ENCODE peak calls at places on chromosome 17, in seven cellular contexts. One of them, this sample, is unnamed.

GRCh38 chr17:60154616-60155426 is 5.0 kb downstream of the CA4 start:
- DNase-seq in HCT116: no peak
- DNase-seq in fibroblast of lung: peak
- DNase-seq in endodermal cell: peak
- DNase-seq in IMR-90: peak
- DNase-seq in MM.1S: no peak
- DNase-seq in astrocyte: peak
- DNase-seq in this sample: no peak

GRCh38 chr17:34163681-34164080 is 91.4 kb upstream of the CCL2 start:
- DNase-seq in HCT116: no peak
- DNase-seq in fibroblast of lung: peak
- DNase-seq in endodermal cell: peak
- DNase-seq in IMR-90: peak
- DNase-seq in MM.1S: peak
- DNase-seq in astrocyte: peak
- DNase-seq in this sample: no peak

GRCh38 chr17:76000016-76000754 is 470 bp upstream of the CDK3 start:
- DNase-seq in HCT116: peak
- DNase-seq in fibroblast of lung: no peak
- DNase-seq in endodermal cell: peak
- DNase-seq in IMR-90: peak
- DNase-seq in MM.1S: peak
- DNase-seq in astrocyte: no peak
- DNase-seq in this sample: peak

GRCh38 chr17:28112199-28112995 is 69.9 kb downstream of the NLK start:
- DNase-seq in HCT116: no peak
- DNase-seq in fibroblast of lung: peak
- DNase-seq in endodermal cell: no peak
- DNase-seq in IMR-90: peak
- DNase-seq in MM.1S: no peak
- DNase-seq in astrocyte: peak
- DNase-seq in this sample: no peak

GRCh38 chr17:1298616-1299015 is 19.2 kb downstream of the TRARG1 start:
- DNase-seq in HCT116: no peak
- DNase-seq in fibroblast of lung: no peak
- DNase-seq in endodermal cell: peak
- DNase-seq in IMR-90: no peak
- DNase-seq in MM.1S: no peak
- DNase-seq in astrocyte: no peak
- DNase-seq in this sample: no peak

GRCh38 chr17:33725675-33726271 is 432.7 kb upstream of the ASIC2 start:
- DNase-seq in HCT116: no peak
- DNase-seq in fibroblast of lung: peak
- DNase-seq in endodermal cell: peak
- DNase-seq in IMR-90: peak
- DNase-seq in MM.1S: peak
- DNase-seq in astrocyte: no peak
- DNase-seq in this sample: peak

GRCh38 chr17:63537991-63538692 is 12.1 kb upstream of the DCAF7 start:
- DNase-seq in HCT116: no peak
- DNase-seq in fibroblast of lung: peak
- DNase-seq in endodermal cell: peak
- DNase-seq in IMR-90: no peak
- DNase-seq in MM.1S: no peak
- DNase-seq in astrocyte: no peak
- DNase-seq in this sample: no peak

GRCh38 chr17:79993390-79994221 is 42.1 kb downstream of the TBC1D16 start:
- DNase-seq in HCT116: no peak
- DNase-seq in fibroblast of lung: peak
- DNase-seq in endodermal cell: peak
- DNase-seq in IMR-90: peak
- DNase-seq in MM.1S: peak
- DNase-seq in astrocyte: peak
- DNase-seq in this sample: peak

GRCh38 chr17:21272881-21273839 is 11.4 kb upstream of the MAP2K3 start:
- DNase-seq in HCT116: no peak
- DNase-seq in fibroblast of lung: no peak
- DNase-seq in endodermal cell: no peak
- DNase-seq in IMR-90: no peak
- DNase-seq in MM.1S: no peak
- DNase-seq in astrocyte: no peak
- DNase-seq in this sample: peak

GRCh38 chr17:15351925-15352324 is 10.5 kb upstream of the TEKT3 start:
- DNase-seq in HCT116: no peak
- DNase-seq in fibroblast of lung: peak
- DNase-seq in endodermal cell: no peak
- DNase-seq in IMR-90: peak
- DNase-seq in MM.1S: no peak
- DNase-seq in astrocyte: peak
- DNase-seq in this sample: peak

GRCh38 chr17:19744922-19745757 is 3.0 kb downstream of the ALDH3A1 start:
- DNase-seq in HCT116: peak
- DNase-seq in fibroblast of lung: peak
- DNase-seq in endodermal cell: peak
- DNase-seq in IMR-90: peak
- DNase-seq in MM.1S: peak
- DNase-seq in astrocyte: peak
- DNase-seq in this sample: peak

GRCh38 chr17:9226130-9226793 is 205.0 kb downstream of the NTN1 start:
- DNase-seq in HCT116: no peak
- DNase-seq in fibroblast of lung: no peak
- DNase-seq in endodermal cell: no peak
- DNase-seq in IMR-90: no peak
- DNase-seq in MM.1S: no peak
- DNase-seq in astrocyte: no peak
- DNase-seq in this sample: no peak

GRCh38 chr17:1934901-1935300 is 90.2 kb downstream of the RTN4RL1 start:
- DNase-seq in HCT116: no peak
- DNase-seq in fibroblast of lung: no peak
- DNase-seq in endodermal cell: no peak
- DNase-seq in IMR-90: no peak
- DNase-seq in MM.1S: no peak
- DNase-seq in astrocyte: no peak
- DNase-seq in this sample: no peak

GRCh38 chr17:34171245-34171818 is 83.8 kb upstream of the CCL2 start:
- DNase-seq in HCT116: peak
- DNase-seq in fibroblast of lung: peak
- DNase-seq in endodermal cell: peak
- DNase-seq in IMR-90: peak
- DNase-seq in MM.1S: peak
- DNase-seq in astrocyte: peak
- DNase-seq in this sample: peak

GRCh38 chr17:39973496-39973895 is 7.1 kb upstream of the PSMD3 start:
- DNase-seq in HCT116: no peak
- DNase-seq in fibroblast of lung: no peak
- DNase-seq in endodermal cell: no peak
- DNase-seq in IMR-90: no peak
- DNase-seq in MM.1S: no peak
- DNase-seq in astrocyte: no peak
- DNase-seq in this sample: no peak

GRCh38 chr17:5011928-5012327 is 14.2 kb downstream of the KIF1C start:
- DNase-seq in HCT116: no peak
- DNase-seq in fibroblast of lung: peak
- DNase-seq in endodermal cell: no peak
- DNase-seq in IMR-90: peak
- DNase-seq in MM.1S: no peak
- DNase-seq in astrocyte: peak
- DNase-seq in this sample: no peak

GRCh38 chr17:7307686-7308624 is 527 bp downstream of the EIF5A start:
- DNase-seq in HCT116: no peak
- DNase-seq in fibroblast of lung: no peak
- DNase-seq in endodermal cell: peak
- DNase-seq in IMR-90: peak
- DNase-seq in MM.1S: peak
- DNase-seq in astrocyte: no peak
- DNase-seq in this sample: peak

GRCh38 chr17:309361-309888 is 43.2 kb downstream of the RPH3AL start:
- DNase-seq in HCT116: no peak
- DNase-seq in fibroblast of lung: peak
- DNase-seq in endodermal cell: peak
- DNase-seq in IMR-90: no peak
- DNase-seq in MM.1S: no peak
- DNase-seq in astrocyte: no peak
- DNase-seq in this sample: no peak

GRCh38 chr17:21210411-21211076 is 3.4 kb downstream of the TMEM11 start:
- DNase-seq in HCT116: no peak
- DNase-seq in fibroblast of lung: no peak
- DNase-seq in endodermal cell: no peak
- DNase-seq in IMR-90: no peak
- DNase-seq in MM.1S: no peak
- DNase-seq in astrocyte: no peak
- DNase-seq in this sample: peak

GRCh38 chr17:7750321-7750821 is 32.8 kb downstream of the DNAH2 start:
- DNase-seq in HCT116: no peak
- DNase-seq in fibroblast of lung: peak
- DNase-seq in endodermal cell: no peak
- DNase-seq in IMR-90: peak
- DNase-seq in MM.1S: no peak
- DNase-seq in astrocyte: peak
- DNase-seq in this sample: no peak

GRCh38 chr17:47698749-47699535 is 5.0 kb downstream of the TBKBP1 start:
- DNase-seq in HCT116: no peak
- DNase-seq in fibroblast of lung: no peak
- DNase-seq in endodermal cell: peak
- DNase-seq in IMR-90: peak
- DNase-seq in MM.1S: peak
- DNase-seq in astrocyte: no peak
- DNase-seq in this sample: peak

GRCh38 chr17:80214012-80214877 is 5.9 kb downstream of the SGSH start:
- DNase-seq in HCT116: no peak
- DNase-seq in fibroblast of lung: no peak
- DNase-seq in endodermal cell: no peak
- DNase-seq in IMR-90: no peak
- DNase-seq in MM.1S: no peak
- DNase-seq in astrocyte: no peak
- DNase-seq in this sample: no peak

GRCh38 chr17:21295036-21295952 is 10.8 kb downstream of the MAP2K3 start:
- DNase-seq in HCT116: no peak
- DNase-seq in fibroblast of lung: no peak
- DNase-seq in endodermal cell: no peak
- DNase-seq in IMR-90: peak
- DNase-seq in MM.1S: no peak
- DNase-seq in astrocyte: no peak
- DNase-seq in this sample: no peak

GRCh38 chr17:70901870-70902269 is 732.5 kb downstream of the KCNJ2 start:
- DNase-seq in HCT116: no peak
- DNase-seq in fibroblast of lung: no peak
- DNase-seq in endodermal cell: no peak
- DNase-seq in IMR-90: no peak
- DNase-seq in MM.1S: no peak
- DNase-seq in astrocyte: no peak
- DNase-seq in this sample: no peak
- TF ChIP-seq CTCF in HCT116: peak
- TF ChIP-seq CTCF in fibroblast of lung: no peak
- TF ChIP-seq CTCF in endodermal cell: no peak
- TF ChIP-seq CTCF in IMR-90: no peak
- TF ChIP-seq CTCF in MM.1S: no peak
- TF ChIP-seq CTCF in astrocyte: no peak
- TF ChIP-seq CTCF in this sample: no peak

GRCh38 chr17:73292031-73292531 is 19.7 kb downstream of the CDC42EP4 start:
- DNase-seq in HCT116: peak
- DNase-seq in fibroblast of lung: peak
- DNase-seq in endodermal cell: no peak
- DNase-seq in IMR-90: peak
- DNase-seq in MM.1S: no peak
- DNase-seq in astrocyte: peak
- DNase-seq in this sample: no peak
- H3K9ac ChIP-seq in HCT116: peak
- H3K9ac ChIP-seq in fibroblast of lung: peak
- H3K9ac ChIP-seq in endodermal cell: no peak
- H3K9ac ChIP-seq in IMR-90: peak
- H3K9ac ChIP-seq in MM.1S: peak
- H3K9ac ChIP-seq in astrocyte: peak
- H3K9ac ChIP-seq in this sample: peak

GRCh38 chr17:81541123-81541522 is 11.0 kb downstream of the FAAP100 start:
- DNase-seq in HCT116: no peak
- DNase-seq in fibroblast of lung: no peak
- DNase-seq in endodermal cell: no peak
- DNase-seq in IMR-90: no peak
- DNase-seq in MM.1S: no peak
- DNase-seq in astrocyte: no peak
- DNase-seq in this sample: no peak
- H3K4me3 ChIP-seq in HCT116: no peak
- H3K4me3 ChIP-seq in fibroblast of lung: no peak
- H3K4me3 ChIP-seq in endodermal cell: no peak
- H3K4me3 ChIP-seq in IMR-90: no peak
- H3K4me3 ChIP-seq in MM.1S: no peak
- H3K4me3 ChIP-seq in astrocyte: no peak
- H3K4me3 ChIP-seq in this sample: no peak

GRCh38 chr17:31508310-31509094 is 117.0 kb downstream of the RAB11FIP4 start:
- DNase-seq in HCT116: no peak
- DNase-seq in fibroblast of lung: no peak
- DNase-seq in endodermal cell: peak
- DNase-seq in IMR-90: peak
- DNase-seq in MM.1S: peak
- DNase-seq in astrocyte: no peak
- DNase-seq in this sample: peak
- TF ChIP-seq CTCF in HCT116: peak
- TF ChIP-seq CTCF in fibroblast of lung: peak
- TF ChIP-seq CTCF in endodermal cell: peak
- TF ChIP-seq CTCF in IMR-90: no peak
- TF ChIP-seq CTCF in MM.1S: peak
- TF ChIP-seq CTCF in astrocyte: no peak
- TF ChIP-seq CTCF in this sample: peak

GRCh38 chr17:77841742-77842141 is 116.8 kb upstream of the TNRC6C start:
- DNase-seq in HCT116: no peak
- DNase-seq in fibroblast of lung: no peak
- DNase-seq in endodermal cell: no peak
- DNase-seq in IMR-90: no peak
- DNase-seq in MM.1S: no peak
- DNase-seq in astrocyte: no peak
- DNase-seq in this sample: no peak
- H3K9ac ChIP-seq in HCT116: no peak
- H3K9ac ChIP-seq in fibroblast of lung: no peak
- H3K9ac ChIP-seq in endodermal cell: no peak
- H3K9ac ChIP-seq in IMR-90: no peak
- H3K9ac ChIP-seq in MM.1S: no peak
- H3K9ac ChIP-seq in astrocyte: no peak
- H3K9ac ChIP-seq in this sample: no peak

DNA sequence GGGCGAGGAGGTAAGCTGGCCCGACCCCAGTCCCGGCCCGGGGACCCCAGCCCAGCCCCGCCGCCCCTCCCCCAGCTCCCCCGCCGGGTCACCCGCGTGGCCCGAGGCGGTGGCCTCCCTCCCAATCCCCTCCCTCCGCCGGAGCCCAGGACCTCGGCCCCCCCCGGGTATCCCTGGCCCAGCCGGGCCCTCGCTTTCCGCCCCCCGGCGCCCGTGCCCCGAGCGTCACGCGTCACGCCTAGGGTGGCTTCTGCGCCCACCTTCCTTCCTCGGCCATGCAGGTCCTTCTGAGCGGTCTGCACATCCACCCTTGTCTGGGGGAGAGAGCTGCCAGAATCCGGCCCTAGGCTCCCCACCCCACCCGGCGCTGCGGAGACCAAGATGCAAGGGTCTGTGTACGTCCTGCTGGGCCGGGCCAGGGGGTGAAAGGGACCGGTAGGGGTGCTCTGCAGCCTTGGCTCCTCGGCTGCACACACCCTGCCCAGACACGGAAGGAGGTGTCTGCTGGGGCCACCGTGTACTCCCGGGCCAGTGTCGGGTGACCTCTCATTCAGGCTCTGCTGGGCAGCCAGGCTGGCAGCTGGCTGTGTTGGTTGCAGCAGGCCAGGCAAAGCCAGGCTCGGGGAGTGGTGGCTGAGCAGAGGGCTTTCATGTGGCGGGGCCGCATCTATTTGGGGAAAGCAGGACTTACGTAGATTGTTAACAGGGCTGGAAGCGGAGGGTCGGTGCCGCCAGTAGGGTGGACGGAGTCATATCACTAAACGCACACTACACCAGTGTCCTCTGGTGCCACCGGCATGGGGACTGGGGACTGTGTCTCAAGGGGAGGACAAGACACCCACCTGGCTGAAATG is 754 bp downstream of the RAB11FIP4 start:
- DNase-seq in HCT116: no peak
- DNase-seq in fibroblast of lung: no peak
- DNase-seq in endodermal cell: peak
- DNase-seq in IMR-90: no peak
- DNase-seq in MM.1S: no peak
- DNase-seq in astrocyte: no peak
- DNase-seq in this sample: no peak
- H3K4me3 ChIP-seq in HCT116: no peak
- H3K4me3 ChIP-seq in fibroblast of lung: no peak
- H3K4me3 ChIP-seq in endodermal cell: no peak
- H3K4me3 ChIP-seq in IMR-90: peak
- H3K4me3 ChIP-seq in MM.1S: no peak
- H3K4me3 ChIP-seq in astrocyte: no peak
- H3K4me3 ChIP-seq in this sample: peak

This sample was measured in colonic mucosa.